ENCODE peak calls at places on chromosomes 11 and 22, in ten cellular contexts. X is SW480; Y is choroid plexus epithelial cell; T is stimulated activated CD4-positive, alpha-beta T cell treated with anti-CD3 and anti-CD28 coated beads, Interleukin-1b, Interleukin-23, amount 100 ng/mL, for 24 hours; C is left cardiac atrium; P is tibial nerve; E is neural progenitor cell; S is H4; G is GM12891; I is SHP77. Q is an unnamed sample.

GRCh38 chr22:44337658-44338004 is 24.9 kb upstream of the SHISAL1 start:
- DNase-seq in X (peak), Y (peak), T (no peak), C (peak), P (no peak), E (peak), S (peak), G (no peak), I (peak), Q (peak)

GRCh38 chr22:40407021-40407761 is 36.8 kb downstream of the SGSM3 start:
- DNase-seq in X (no peak), Y (no peak), T (no peak), C (no peak), P (no peak), E (no peak), S (no peak), G (no peak), I (no peak), Q (no peak)

GRCh38 chr11:40130427-40130826 is 1329.0 kb downstream of the LRRC4C start:
- DNase-seq in X (peak), Y (no peak), T (no peak), C (no peak), P (no peak), E (peak), S (peak), G (no peak), I (no peak), Q (no peak)

GRCh38 chr11:43905788-43906187 is 25.2 kb downstream of the ALKBH3 start:
- DNase-seq in X (no peak), Y (peak), T (no peak), C (peak), P (no peak), E (no peak), S (no peak), G (no peak), I (no peak), Q (peak)

GRCh38 chr11:26377619-26378018 is 45.7 kb downstream of the ANO3 start:
- DNase-seq in X (no peak), Y (peak), T (no peak), C (no peak), P (no peak), E (no peak), S (no peak), G (no peak), I (no peak), Q (no peak)

GRCh38 chr11:111324277-111324720 is 26.0 kb downstream of the POU2AF3 start:
- DNase-seq in X (no peak), Y (peak), T (no peak), C (no peak), P (no peak), E (no peak), S (no peak), G (no peak), I (no peak), Q (no peak)

GRCh38 chr22:21942407-21942895 is 10.2 kb downstream of the PPM1F start:
- DNase-seq in X (peak), Y (peak), T (no peak), C (peak), P (peak), E (no peak), S (peak), G (no peak), I (no peak), Q (peak)

GRCh38 chr11:126072141-126072741 is 9.6 kb upstream of the CDON start:
- DNase-seq in X (peak), Y (no peak), T (no peak), C (no peak), P (no peak), E (no peak), S (no peak), G (no peak), I (no peak), Q (no peak)

GRCh38 chr11:86740628-86741488 is 59.5 kb upstream of the PRSS23 start:
- DNase-seq in X (peak), Y (peak), T (no peak), C (peak), P (peak), E (peak), S (peak), G (no peak), I (no peak), Q (peak)

GRCh38 chr11:116217441-116217840 is 555.3 kb downstream of the BUD13 start:
- DNase-seq in X (no peak), Y (no peak), T (no peak), C (no peak), P (no peak), E (no peak), S (no peak), G (no peak), I (no peak), Q (no peak)

GRCh38 chr11:34157163-34157562 is 51.7 kb downstream of the NAT10 start:
- DNase-seq in X (no peak), Y (no peak), T (no peak), C (no peak), P (no peak), E (no peak), S (no peak), G (no peak), I (no peak), Q (peak)

Q was measured in heart left ventricle.